ENCODE peak calls at places on chromosomes 7 and 10, in ten cellular contexts. P is T follicular helper cell; D is activated CD4-positive, CD25-positive, alpha-beta regulatory T cell; R is neural progenitor cell; J is putamen; U is AML-193; S is NCI-H510A; H is cardiac fibroblast; I is NCI-H69; K is tibial nerve. G is an unnamed sample.

GRCh38 chr7:19009241-19009935 is 108.0 kb downstream of the TWIST1 start:
- DNase-seq in J (no peak), I (no peak), S (no peak), H (peak; percentile 73), R (no peak), D (no peak), P (no peak), U (no peak), K (no peak), G (no peak)

GRCh38 chr7:29424295-29424983 is 139.2 kb upstream of the PRR15 start:
- DNase-seq in U (no peak), P (no peak), D (no peak), K (no peak), I (no peak), R (no peak), H (no peak), S (no peak), J (no peak), G (no peak)

GRCh38 chr7:22147113-22147512 is 201.4 kb upstream of the CDCA7L start:
- DNase-seq in P (no peak), H (no peak), S (no peak), U (no peak), J (no peak), D (no peak), R (no peak), K (no peak), I (no peak), G (no peak)

GRCh38 chr7:89887489-89887888 is 266.8 kb upstream of the STEAP1 start:
- DNase-seq in P (no peak), D (no peak), U (no peak), K (no peak), H (no peak), I (no peak), S (no peak), R (no peak), J (no peak), G (no peak)

GRCh38 chr10:3758491-3758970 is 26.5 kb downstream of the KLF6 start:
- DNase-seq in I (no peak), S (no peak), D (no peak), P (no peak), U (no peak), K (no peak), J (no peak), R (no peak), H (no peak), G (no peak)

GRCh38 chr7:98930921-98931320 is 52.6 kb downstream of the TRRAP start:
- DNase-seq in P (peak; percentile 5), S (no peak), I (no peak), J (no peak), D (no peak), H (peak; percentile 11), U (no peak), K (no peak), R (no peak), G (no peak)

GRCh38 chr10:77792155-77792554 is 134.4 kb downstream of the DLG5 start:
- DNase-seq in K (no peak), S (no peak), R (no peak), H (no peak), D (no peak), P (no peak), I (no peak), J (no peak), U (no peak), G (no peak)

GRCh38 chr7:131897016-131897789 is 340.8 kb upstream of the PODXL start:
- DNase-seq in I (peak; percentile 76), U (no peak), R (no peak), K (no peak), P (no peak), S (no peak), H (peak; percentile 17), J (no peak), D (no peak), G (no peak)

GRCh38 chr7:100057006-100057405 is 7.4 kb downstream of the ZSCAN21 start:
- DNase-seq in H (no peak), J (no peak), U (no peak), K (no peak), R (no peak), P (no peak), I (no peak), S (no peak), D (no peak), G (no peak)

GRCh38 chr7:155694846-155695245 is 50.4 kb downstream of the RBM33 start:
- DNase-seq in S (no peak), R (no peak), I (no peak), P (no peak), J (no peak), K (no peak), H (peak; percentile 46), D (no peak), U (no peak), G (no peak)

GRCh38 chr10:64635906-64636305 is 1114.7 kb downstream of the REEP3 start:
- DNase-seq in R (no peak), U (no peak), J (no peak), H (no peak), I (no peak), P (no peak), K (no peak), S (no peak), D (no peak), G (no peak)

GRCh38 chr7:90165724-90166123 is 11.5 kb downstream of the STEAP1 start:
- DNase-seq in H (no peak), R (no peak), U (no peak), P (no peak), K (no peak), D (no peak), J (no peak), S (no peak), I (no peak), G (no peak)

GRCh38 chr10:126294451-126294850 is 93.8 kb downstream of the ADAM12 start:
- DNase-seq in P (no peak), S (no peak), U (no peak), K (no peak), D (no peak), I (no peak), R (no peak), J (no peak), H (no peak), G (no peak)

GRCh38 chr7:107043916-107044346 is 574 bp upstream of the PRKAR2B start:
- DNase-seq in U (no peak), D (no peak), K (no peak), P (no peak), H (no peak), R (no peak), S (no peak), J (no peak), I (no peak), G (no peak)

GRCh38 chr10:76397210-76397881 is 965.9 kb downstream of the LRMDA start:
- DNase-seq in S (no peak), D (no peak), H (peak; percentile 76), U (no peak), K (peak; percentile 40), J (no peak), I (no peak), P (no peak), R (no peak), G (no peak)

GRCh38 chr7:157827863-157828160 is 491.0 kb downstream of the DNAJB6 start:
- DNase-seq in H (no peak), D (no peak), P (no peak), J (no peak), R (no peak), K (no peak), U (no peak), S (no peak), I (no peak), G (no peak)

GRCh38 chr10:124093076-124093773 is at the start of gene CHST15:
- DNase-seq in I (peak; percentile 38), J (peak; percentile 69), R (peak; percentile 87), S (no peak), H (peak; percentile 45), P (no peak), K (no peak), U (no peak), D (no peak), G (no peak)

GRCh38 chr7:139588632-139589031 is 65.1 kb downstream of the CLEC2L start:
- DNase-seq in P (no peak), K (no peak), S (no peak), H (peak; percentile 88), I (no peak), J (no peak), U (peak; percentile 66), D (no peak), R (peak; percentile 21), G (no peak)

GRCh38 chr10:33942508-33942907 is 608.0 kb upstream of the NRP1 start:
- DNase-seq in K (no peak), D (no peak), P (no peak), U (no peak), J (no peak), H (no peak), I (no peak), S (no peak), R (no peak), G (no peak)

GRCh38 chr7:5549096-5549896 is 125.7 kb upstream of the TNRC18 start:
- DNase-seq in H (peak; percentile 94), K (no peak), S (no peak), J (no peak), D (no peak), R (no peak), U (no peak), I (peak; percentile 43), P (no peak), G (no peak)

GRCh38 chr10:27258838-27259532 is 18.4 kb upstream of the ACBD5 start:
- DNase-seq in J (no peak), D (no peak), R (peak; percentile 70), U (no peak), H (no peak), S (no peak), K (no peak), P (no peak), I (peak; percentile 40), G (no peak)

GRCh38 chr10:72918352-72918751 is 24.8 kb downstream of the OIT3 start:
- DNase-seq in D (no peak), K (no peak), S (no peak), I (no peak), J (no peak), P (no peak), R (no peak), U (no peak), H (no peak), G (no peak)

GRCh38 chr10:13743101-13743693 is 156.4 kb downstream of the PRPF18 start:
- DNase-seq in S (no peak), H (no peak), R (no peak), P (no peak), J (no peak), K (no peak), U (no peak), I (no peak), D (no peak), G (no peak)

GRCh38 chr7:150324366-150324961 is 1.1 kb upstream of the ACTR3C start:
- DNase-seq in S (no peak), H (no peak), P (no peak), R (no peak), I (peak; percentile 63), J (no peak), U (peak; percentile 7), D (no peak), K (no peak), G (no peak)

GRCh38 chr10:30645340-30645827 is 15.8 kb upstream of the LYZL2 start:
- DNase-seq in K (no peak), P (no peak), D (no peak), H (peak; percentile 48), J (no peak), I (no peak), U (no peak), S (no peak), R (peak; percentile 68), G (no peak)

GRCh38 chr7:33107136-33108066 is 1.8 kb downstream of the RP9 start:
- DNase-seq in R (peak; percentile 86), J (peak; percentile 15), P (peak; percentile 37), K (no peak), H (peak; percentile 64), I (peak; percentile 70), D (no peak), U (peak; percentile 41), S (no peak), G (peak; percentile 23)

GRCh38 chr7:25633420-25633819 is 405.1 kb upstream of the NPVF start:
- DNase-seq in K (no peak), I (peak; percentile 76), R (no peak), P (no peak), S (no peak), D (no peak), U (no peak), J (no peak), H (no peak), G (no peak)

GRCh38 chr10:17805440-17805839 is 3.7 kb upstream of the MRC1 start:
- DNase-seq in S (no peak), R (no peak), K (no peak), P (no peak), D (no peak), H (no peak), I (no peak), U (no peak), J (no peak), G (no peak)